ENCODE peak calls at places on chromosomes 3 and 15, in seven cellular contexts. G is left ventricle myocardium inferior, Y is mucosa of descending colon, I is PC-3, J is uterus, A is endothelial cell of umbilical vein, D is adipocyte. E is an unnamed sample.

GRCh38 chr15:37289109-37289765 is 188.9 kb upstream of the MEIS2 start:
- DNase-seq in G (no peak), Y (no peak), I (peak; percentile 49), J (no peak), A (no peak), D (peak; percentile 5), E (no peak)

GRCh38 chr3:67381667-67382272 is 272.6 kb downstream of the SUCLG2 start:
- DNase-seq in G (no peak), Y (no peak), I (peak; percentile 33), J (no peak), A (peak; percentile 43), D (peak; percentile 71), E (no peak)

GRCh38 chr15:50633653-50634052 is 52.9 kb downstream of the TRPM7 start:
- DNase-seq in G (no peak), Y (no peak), I (no peak), J (no peak), A (peak; percentile 59), D (peak; percentile 65), E (no peak)

GRCh38 chr3:107882261-107882660 is 208.6 kb downstream of the CD47 start:
- DNase-seq in G (no peak), Y (no peak), I (no peak), J (no peak), A (no peak), D (no peak), E (no peak)

GRCh38 chr3:64224826-64225606 is at the start of gene PRICKLE2:
- DNase-seq in G (peak; percentile 74), Y (peak; percentile 66), I (no peak), J (peak; percentile 78), A (peak; percentile 95), D (peak; percentile 92), E (peak; percentile 82)

GRCh38 chr15:56918907-56919707 is 663 bp downstream of the TCF12 start:
- DNase-seq in G (peak; percentile 41), Y (peak; percentile 76), I (peak; percentile 57), J (peak; percentile 51), A (peak; percentile 77), D (peak; percentile 81), E (peak; percentile 51)

GRCh38 chr3:144429719-144430121 is 458.1 kb downstream of the DIPK2A start:
- DNase-seq in G (no peak), Y (no peak), I (peak; percentile 79), J (no peak), A (no peak), D (no peak), E (no peak)

GRCh38 chr3:122996038-122996580 is 31.5 kb downstream of the SEMA5B start:
- DNase-seq in G (no peak), Y (no peak), I (no peak), J (no peak), A (no peak), D (no peak), E (peak; percentile 29)

GRCh38 chr15:90851114-90851513 is 17.3 kb upstream of the FURIN start:
- DNase-seq in G (no peak), Y (no peak), I (no peak), J (no peak), A (no peak), D (no peak), E (no peak)

GRCh38 chr15:59138243-59138642 is 33.3 kb downstream of the CCNB2 start:
- DNase-seq in G (no peak), Y (no peak), I (peak; percentile 47), J (no peak), A (peak; percentile 64), D (peak; percentile 3), E (no peak)

GRCh38 chr15:66617137-66618090 is 51.6 kb upstream of the LCTL start:
- DNase-seq in G (peak; percentile 69), Y (peak; percentile 77), I (peak; percentile 69), J (peak; percentile 67), A (peak; percentile 97), D (peak; percentile 56), E (peak; percentile 71)

GRCh38 chr3:50567386-50568182 is at the start of gene C3orf18:
- DNase-seq in G (peak; percentile 96), Y (peak; percentile 97), I (peak; percentile 89), J (peak; percentile 93), A (peak; percentile 84), D (peak; percentile 91), E (peak; percentile 94)

GRCh38 chr3:165830746-165831145 is 6.5 kb downstream of the BCHE start:
- DNase-seq in G (no peak), Y (no peak), I (no peak), J (no peak), A (no peak), D (no peak), E (no peak)

GRCh38 chr15:64740361-64741170 is 34.8 kb downstream of the RBPMS2 start:
- DNase-seq in G (peak; percentile 83), Y (peak; percentile 71), I (peak; percentile 51), J (peak; percentile 92), A (no peak), D (peak; percentile 34), E (no peak)

GRCh38 chr3:53806182-53807116 is 39.8 kb downstream of the CHDH start:
- DNase-seq in G (no peak), Y (peak; percentile 65), I (peak; percentile 18), J (no peak), A (no peak), D (peak; percentile 79), E (no peak)

GRCh38 chr15:44598892-44599291 is 61.9 kb downstream of the EIF3J start:
- DNase-seq in G (no peak), Y (no peak), I (no peak), J (no peak), A (peak; percentile 84), D (peak; percentile 76), E (no peak)

GRCh38 chr15:29802411-29802810 is 19.9 kb downstream of the TJP1 start:
- DNase-seq in G (no peak), Y (no peak), I (no peak), J (no peak), A (peak; percentile 60), D (no peak), E (no peak)
- H3K4me1 ChIP-seq in G (peaks cover 82% of the 10 kb centered on the region), Y (peaks cover 6% of the 10 kb centered on the region), I (peaks cover 13% of the 10 kb centered on the region), J (no peaks in the 10 kb centered on the region), A (peaks cover 43% of the 10 kb centered on the region), D (peaks cover 17% of the 10 kb centered on the region), E (peaks cover 2% of the 10 kb centered on the region)

DNA sequence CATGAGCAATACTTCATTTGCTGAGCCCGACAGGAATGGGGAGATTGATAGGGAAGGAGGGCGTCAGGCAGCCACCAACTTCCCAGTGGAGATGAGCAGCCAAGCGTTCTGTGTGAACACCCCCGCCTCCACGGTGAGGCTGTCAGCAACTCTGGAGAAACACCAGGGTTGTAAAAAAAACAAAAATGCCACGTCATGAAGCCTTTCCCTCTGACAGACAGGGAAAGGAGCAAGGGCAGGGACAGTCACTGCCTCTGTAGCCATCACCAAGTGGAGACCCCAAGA is 36.7 kb downstream of the TLE3 start:
- DNase-seq in G (no peak), Y (no peak), I (no peak), J (no peak), A (no peak), D (no peak), E (no peak)
- H3K36me3 ChIP-seq in G (peaks cover 68% of the 10 kb centered on the region), Y (no peaks in the 10 kb centered on the region), I (peaks cover 38% of the 10 kb centered on the region), J (no peaks in the 10 kb centered on the region), A (peaks cover 20% of the 10 kb centered on the region), D (peaks cover 68% of the 10 kb centered on the region), E (no peaks in the 10 kb centered on the region)

GRCh38 chr15:25054329-25054728 is 99.5 kb downstream of the SNRPN start:
- DNase-seq in G (no peak), Y (peak; percentile 23), I (no peak), J (no peak), A (no peak), D (no peak), E (no peak)

GRCh38 chr15:25053000-25053815 is 98.4 kb downstream of the SNRPN start:
- DNase-seq in G (no peak), Y (peak; percentile 8), I (no peak), J (no peak), A (no peak), D (no peak), E (no peak)

GRCh38 chr15:25055356-25056068 is 100.7 kb downstream of the SNRPN start:
- DNase-seq in G (no peak), Y (no peak), I (no peak), J (no peak), A (no peak), D (no peak), E (no peak)

GRCh38 chr15:25056484-25057429 is 102.0 kb downstream of the SNRPN start:
- DNase-seq in G (no peak), Y (peak; percentile 10), I (no peak), J (no peak), A (no peak), D (no peak), E (no peak)

GRCh38 chr15:25054943-25055342 is 100.2 kb downstream of the SNRPN start:
- DNase-seq in G (no peak), Y (peak; percentile 24), I (no peak), J (no peak), A (no peak), D (no peak), E (no peak)
- H3K9me3 ChIP-seq in G (peaks cover 100% of the 10 kb centered on the region), Y (peaks cover 99% of the 10 kb centered on the region), I (peaks cover 74% of the 10 kb centered on the region), J (no peaks in the 10 kb centered on the region), A (peaks cover 65% of the 10 kb centered on the region), D (peaks cover 100% of the 10 kb centered on the region), E (peaks cover 100% of the 10 kb centered on the region)

GRCh38 chr3:128283429-128283828 is 130.1 kb downstream of the EEFSEC start:
- DNase-seq in G (no peak), Y (no peak), I (no peak), J (no peak), A (no peak), D (no peak), E (no peak)

GRCh38 chr3:128285925-128286275 is 132.6 kb downstream of the EEFSEC start:
- DNase-seq in G (no peak), Y (no peak), I (no peak), J (no peak), A (no peak), D (no peak), E (no peak)

GRCh38 chr3:128287161-128287560 is 133.9 kb downstream of the EEFSEC start:
- DNase-seq in G (no peak), Y (no peak), I (no peak), J (no peak), A (no peak), D (no peak), E (no peak)

GRCh38 chr3:128286691-128287090 is 133.4 kb downstream of the EEFSEC start:
- DNase-seq in G (no peak), Y (no peak), I (no peak), J (no peak), A (no peak), D (no peak), E (no peak)

DNA sequence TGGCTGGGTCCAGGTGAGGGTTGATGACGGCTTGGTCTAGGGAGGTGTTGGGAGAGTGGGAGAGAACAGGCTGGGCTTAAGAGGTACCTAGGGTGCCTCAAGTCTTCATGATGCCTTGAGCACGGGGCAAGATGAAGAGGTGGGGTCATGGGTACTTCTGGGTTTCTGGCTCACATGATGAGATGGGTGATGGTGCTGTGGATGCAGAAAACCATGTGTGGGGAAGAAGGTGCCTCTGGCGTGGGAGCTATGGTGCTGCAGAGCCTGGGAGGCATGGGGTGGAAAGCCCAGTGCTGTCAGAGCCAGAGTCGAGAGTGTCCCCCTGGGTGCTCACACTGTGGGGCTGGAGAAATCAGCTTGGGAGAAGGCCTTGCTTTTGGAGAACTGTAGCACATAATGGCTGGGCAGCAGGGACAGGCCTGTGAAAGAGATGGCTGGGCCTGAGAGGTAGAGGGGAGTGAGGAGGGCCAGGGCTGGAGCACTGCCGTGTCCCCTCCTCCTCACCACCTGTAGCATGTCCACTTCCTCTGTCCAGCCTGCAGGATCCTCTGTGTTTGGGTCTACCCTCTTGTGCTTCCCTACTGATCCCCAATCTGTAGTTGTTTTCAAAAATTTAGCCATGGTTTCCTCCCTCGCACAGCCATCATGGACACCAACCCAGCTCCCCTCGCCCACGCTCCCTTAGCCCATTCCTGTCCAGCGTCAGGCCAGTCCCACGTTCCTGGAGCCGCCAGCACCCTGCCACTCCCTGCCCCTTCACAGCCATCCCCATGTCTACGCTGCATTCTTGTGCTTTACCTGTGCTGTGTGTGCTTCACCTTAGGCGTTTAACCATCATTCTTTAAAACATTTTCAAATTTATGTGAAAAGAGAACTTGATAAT is 132.0 kb downstream of the EEFSEC start:
- DNase-seq in G (no peak), Y (no peak), I (no peak), J (peak; percentile 5), A (no peak), D (no peak), E (no peak)
- H3K4me1 ChIP-seq in G (peaks cover 39% of the 10 kb centered on the region), Y (no peaks in the 10 kb centered on the region), I (no peaks in the 10 kb centered on the region), J (peaks cover 27% of the 10 kb centered on the region), A (no peaks in the 10 kb centered on the region), D (peaks cover 9% of the 10 kb centered on the region), E (peaks cover 22% of the 10 kb centered on the region)

E was measured in ovary.